ENCODE peak calls at places on chromosomes 16 and 17, in four cellular contexts. One of them, this sample, is unnamed.

GRCh38 chr17:82267575-82268379 is 5.7 kb downstream of the CSNK1D start:
- DNase-seq in transverse colon: peak
- DNase-seq in ovary: peak
- DNase-seq in breast epithelium: peak
- DNase-seq in this sample: peak

GRCh38 chr17:71528210-71528609 is 592.6 kb upstream of the SOX9 start:
- DNase-seq in ovary: no peak
- DNase-seq in breast epithelium: no peak
- DNase-seq in transverse colon: no peak
- DNase-seq in this sample: no peak

GRCh38 chr16:77069929-77070328 is 121.1 kb upstream of the MON1B start:
- DNase-seq in ovary: no peak
- DNase-seq in transverse colon: no peak
- DNase-seq in breast epithelium: no peak
- DNase-seq in this sample: no peak

GRCh38 chr17:15346196-15346595 is 4.8 kb upstream of the TEKT3 start:
- DNase-seq in breast epithelium: no peak
- DNase-seq in transverse colon: no peak
- DNase-seq in ovary: no peak
- DNase-seq in this sample: no peak

GRCh38 chr16:23148513-23149266 is 562 bp downstream of the USP31 start:
- DNase-seq in transverse colon: peak
- DNase-seq in breast epithelium: peak
- DNase-seq in ovary: peak
- DNase-seq in this sample: peak

GRCh38 chr16:8874388-8874787 is 5.6 kb upstream of the CARHSP1 start:
- DNase-seq in transverse colon: no peak
- DNase-seq in ovary: no peak
- DNase-seq in breast epithelium: no peak
- DNase-seq in this sample: no peak

GRCh38 chr16:56246051-56246817 is 54.9 kb downstream of the GNAO1 start:
- DNase-seq in transverse colon: no peak
- DNase-seq in ovary: no peak
- DNase-seq in breast epithelium: peak
- DNase-seq in this sample: no peak

GRCh38 chr17:45070809-45071208 is 9.7 kb downstream of the NMT1 start:
- DNase-seq in transverse colon: no peak
- DNase-seq in ovary: no peak
- DNase-seq in breast epithelium: no peak
- DNase-seq in this sample: no peak

GRCh38 chr17:74883241-74883750 is 10.1 kb downstream of the FADS6 start:
- DNase-seq in breast epithelium: no peak
- DNase-seq in ovary: no peak
- DNase-seq in transverse colon: no peak
- DNase-seq in this sample: no peak

GRCh38 chr17:46270032-46270431 is 24.9 kb upstream of the LRRC37A start:
- DNase-seq in transverse colon: no peak
- DNase-seq in breast epithelium: no peak
- DNase-seq in ovary: no peak
- DNase-seq in this sample: no peak

GRCh38 chr17:6914711-6915110 is 81.1 kb upstream of the ALOX12 start:
- DNase-seq in ovary: no peak
- DNase-seq in breast epithelium: no peak
- DNase-seq in transverse colon: no peak
- DNase-seq in this sample: no peak

GRCh38 chr16:66427036-66427446 is at the start of gene BEAN1:
- DNase-seq in breast epithelium: no peak
- DNase-seq in transverse colon: no peak
- DNase-seq in ovary: no peak
- DNase-seq in this sample: peak

GRCh38 chr16:50964491-50964890 is 186.6 kb downstream of the SALL1 start:
- DNase-seq in breast epithelium: no peak
- DNase-seq in ovary: no peak
- DNase-seq in transverse colon: no peak
- DNase-seq in this sample: no peak

GRCh38 chr17:82603981-82604448 is 44.2 kb downstream of the WDR45B start:
- DNase-seq in ovary: no peak
- DNase-seq in breast epithelium: no peak
- DNase-seq in transverse colon: peak
- DNase-seq in this sample: peak

GRCh38 chr17:49676276-49676868 is 1.5 kb downstream of the SPOP start:
- DNase-seq in transverse colon: peak
- DNase-seq in ovary: no peak
- DNase-seq in breast epithelium: no peak
- DNase-seq in this sample: no peak

GRCh38 chr16:67413978-67414891 is 2.0 kb downstream of the ZDHHC1 start:
- DNase-seq in ovary: no peak
- DNase-seq in breast epithelium: no peak
- DNase-seq in transverse colon: no peak
- DNase-seq in this sample: no peak

GRCh38 chr17:66548158-66548557 is 245.7 kb downstream of the PRKCA start:
- DNase-seq in ovary: no peak
- DNase-seq in breast epithelium: no peak
- DNase-seq in transverse colon: no peak
- DNase-seq in this sample: no peak

GRCh38 chr17:18184143-18185007 is 747 bp downstream of the ALKBH5 start:
- DNase-seq in ovary: peak
- DNase-seq in transverse colon: peak
- DNase-seq in breast epithelium: peak
- DNase-seq in this sample: peak

GRCh38 chr17:81261096-81261495 is 22.0 kb downstream of the NDUFAF8 start:
- DNase-seq in ovary: no peak
- DNase-seq in breast epithelium: no peak
- DNase-seq in transverse colon: no peak
- DNase-seq in this sample: no peak

GRCh38 chr17:59746849-59747445 is 39.5 kb downstream of the VMP1 start:
- DNase-seq in transverse colon: no peak
- DNase-seq in breast epithelium: no peak
- DNase-seq in ovary: no peak
- DNase-seq in this sample: no peak

GRCh38 chr17:55666810-55667209 is 55.9 kb downstream of the TMEM100 start:
- DNase-seq in transverse colon: no peak
- DNase-seq in breast epithelium: no peak
- DNase-seq in ovary: no peak
- DNase-seq in this sample: no peak

GRCh38 chr17:40343126-40344119 is 21.1 kb downstream of the GJD3 start:
- DNase-seq in transverse colon: peak
- DNase-seq in ovary: no peak
- DNase-seq in breast epithelium: no peak
- DNase-seq in this sample: no peak

GRCh38 chr17:83177611-83178532 is 98.5 kb downstream of the METRNL start:
- DNase-seq in ovary: no peak
- DNase-seq in breast epithelium: peak
- DNase-seq in transverse colon: no peak
- DNase-seq in this sample: peak

GRCh38 chr17:28843810-28844137 is 1.2 kb upstream of the FAM222B start:
- DNase-seq in breast epithelium: no peak
- DNase-seq in transverse colon: no peak
- DNase-seq in ovary: no peak
- DNase-seq in this sample: peak

GRCh38 chr17:32732900-32733299 is 144.0 kb downstream of the MYO1D start:
- DNase-seq in breast epithelium: no peak
- DNase-seq in ovary: no peak
- DNase-seq in transverse colon: no peak
- DNase-seq in this sample: no peak

DNA sequence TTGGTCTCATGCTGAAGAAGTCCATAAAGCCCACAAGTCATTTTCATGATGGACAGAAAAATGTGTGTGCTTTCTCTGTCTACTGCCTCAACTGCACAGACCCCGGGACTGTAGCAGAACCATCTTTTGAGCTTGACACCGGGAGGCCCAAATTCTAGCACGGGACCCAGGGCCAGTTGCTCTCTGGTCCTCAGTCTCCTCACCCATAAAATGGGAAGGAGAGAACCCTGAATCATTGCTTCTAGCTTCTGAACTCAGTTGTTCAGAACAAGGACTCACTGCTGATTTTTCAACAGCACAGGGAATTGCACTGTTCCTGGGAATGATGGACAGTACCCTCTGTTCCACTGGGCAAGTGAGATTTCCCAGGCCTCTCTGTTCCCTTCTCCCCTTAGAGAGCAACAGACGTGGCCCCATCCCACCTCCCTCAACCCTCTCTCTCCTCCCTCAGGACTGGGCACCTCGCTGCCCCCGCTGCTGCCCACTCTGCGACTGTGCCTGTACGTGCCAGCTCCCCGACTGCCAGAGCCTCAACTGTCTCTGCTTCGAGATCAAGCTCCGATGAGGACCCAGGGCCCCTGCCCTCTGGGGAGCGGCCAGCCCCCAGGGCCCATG is 2.2 kb upstream of the ALDOA start:
- DNase-seq in ovary: no peak
- DNase-seq in transverse colon: no peak
- DNase-seq in breast epithelium: no peak
- DNase-seq in this sample: no peak
- H3K4me3 ChIP-seq in ovary: peak
- H3K4me3 ChIP-seq in transverse colon: peak
- H3K4me3 ChIP-seq in breast epithelium: peak
- H3K4me3 ChIP-seq in this sample: no peak

GRCh38 chr16:57797526-57798266 is 4.6 kb downstream of the KIFC3 start:
- DNase-seq in breast epithelium: peak
- DNase-seq in ovary: no peak
- DNase-seq in transverse colon: no peak
- DNase-seq in this sample: no peak
- H3K4me3 ChIP-seq in breast epithelium: no peak
- H3K4me3 ChIP-seq in ovary: no peak
- H3K4me3 ChIP-seq in transverse colon: no peak
- H3K4me3 ChIP-seq in this sample: no peak

GRCh38 chr17:76076765-76077581 is 2.0 kb upstream of the ZACN start:
- DNase-seq in breast epithelium: no peak
- DNase-seq in transverse colon: no peak
- DNase-seq in ovary: no peak
- DNase-seq in this sample: no peak

GRCh38 chr17:76072149-76072858 is at the start of gene SRP68:
- DNase-seq in breast epithelium: peak
- DNase-seq in transverse colon: peak
- DNase-seq in ovary: peak
- DNase-seq in this sample: peak

GRCh38 chr17:76076100-76076764 is 1.7 kb downstream of the GALR2 start:
- DNase-seq in breast epithelium: no peak
- DNase-seq in transverse colon: no peak
- DNase-seq in ovary: no peak
- DNase-seq in this sample: no peak

GRCh38 chr17:76075364-76076099 is 951 bp downstream of the GALR2 start:
- DNase-seq in ovary: no peak
- DNase-seq in breast epithelium: no peak
- DNase-seq in transverse colon: no peak
- DNase-seq in this sample: no peak

DNA sequence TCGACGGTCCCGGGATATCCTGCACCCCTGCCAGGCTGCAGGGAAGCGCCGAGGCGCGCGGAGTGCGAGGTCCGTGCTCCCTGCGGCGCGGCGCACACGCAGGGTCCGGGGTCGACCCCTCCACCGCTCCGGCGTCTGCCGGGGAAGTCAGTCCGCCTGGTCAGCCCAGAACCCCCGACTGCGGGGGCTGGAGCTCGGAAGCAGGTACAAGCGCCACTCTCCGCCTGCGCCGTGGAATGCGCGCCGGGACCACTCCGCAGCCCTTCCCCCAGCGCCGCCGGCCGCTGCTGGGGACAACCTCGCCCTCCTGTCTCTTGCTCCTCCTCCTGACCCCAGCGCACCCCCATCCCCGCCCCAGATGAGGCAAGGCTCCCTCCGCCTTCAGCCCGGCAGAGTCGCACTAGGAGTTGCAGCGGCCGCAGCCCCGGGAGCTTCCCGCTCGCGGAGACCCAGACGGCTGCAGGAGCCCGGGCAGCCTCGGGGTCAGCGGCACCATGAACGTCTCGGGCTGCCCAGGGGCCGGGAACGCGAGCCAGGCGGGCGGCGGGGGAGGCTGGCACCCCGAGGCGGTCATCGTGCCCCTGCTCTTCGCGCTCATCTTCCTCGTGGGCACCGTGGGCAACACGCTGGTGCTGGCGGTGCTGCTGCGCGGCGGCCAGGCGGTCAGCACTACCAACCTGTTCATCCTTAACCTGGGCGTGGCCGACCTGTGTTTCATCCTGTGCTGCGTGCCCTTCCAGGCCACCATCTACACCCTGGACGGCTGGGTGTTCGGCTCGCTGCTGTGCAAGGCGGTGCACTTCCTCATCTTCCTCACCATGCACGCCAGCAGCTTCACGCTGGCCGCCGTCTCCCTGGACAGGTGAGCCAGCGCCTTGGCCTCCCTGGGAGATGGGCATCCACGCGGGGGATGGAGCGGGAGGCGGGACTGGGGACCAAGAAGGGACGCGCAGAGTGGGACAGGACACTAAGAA is at the start of gene GALR2:
- DNase-seq in ovary: no peak
- DNase-seq in breast epithelium: no peak
- DNase-seq in transverse colon: no peak
- DNase-seq in this sample: no peak
- H3K4me3 ChIP-seq in ovary: no peak
- H3K4me3 ChIP-seq in breast epithelium: no peak
- H3K4me3 ChIP-seq in transverse colon: no peak
- H3K4me3 ChIP-seq in this sample: no peak

DNA sequence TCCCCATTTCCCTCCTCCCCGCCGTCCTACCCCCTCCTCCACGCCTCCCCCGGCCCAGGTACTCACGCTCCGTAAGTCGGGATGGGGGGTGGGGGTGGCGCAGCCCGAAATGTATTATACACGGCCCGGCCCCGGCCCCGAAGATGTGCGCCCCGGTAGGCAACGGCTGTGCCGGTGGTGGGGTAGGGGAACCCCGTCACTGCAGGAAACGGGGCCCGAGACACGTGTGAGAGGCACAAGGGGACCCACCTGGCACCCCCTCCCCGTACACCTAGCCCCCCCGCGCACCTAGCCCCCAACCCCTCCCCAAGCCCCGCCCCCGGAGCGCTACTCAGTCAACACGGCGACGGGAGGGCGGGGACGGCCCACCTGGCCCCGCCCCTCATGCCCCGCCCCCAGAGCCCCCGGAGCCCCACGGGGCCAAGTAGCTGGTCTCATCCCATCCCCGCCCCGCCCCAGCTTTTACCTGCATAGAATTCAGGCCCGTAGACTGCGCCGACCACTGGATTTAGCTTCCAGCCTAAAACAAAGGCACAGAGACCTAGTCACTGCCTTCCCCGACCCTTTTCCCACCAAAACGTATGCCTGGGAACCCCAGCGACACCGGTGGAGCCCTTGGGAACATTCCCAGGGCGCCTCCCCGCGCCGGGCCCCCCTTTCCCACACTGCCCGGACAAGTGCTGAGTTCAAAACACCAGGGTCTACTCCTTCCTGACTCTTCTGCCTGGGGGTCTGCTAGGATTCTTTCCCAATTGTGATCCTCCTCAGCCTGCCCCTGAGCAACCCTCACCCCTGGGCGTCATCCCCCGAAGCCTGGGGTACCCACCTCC is 22.8 kb downstream of the ENGASE start:
- DNase-seq in breast epithelium: no peak
- DNase-seq in transverse colon: no peak
- DNase-seq in ovary: no peak
- DNase-seq in this sample: no peak
- H3K4me3 ChIP-seq in breast epithelium: no peak
- H3K4me3 ChIP-seq in transverse colon: no peak
- H3K4me3 ChIP-seq in ovary: no peak
- H3K4me3 ChIP-seq in this sample: no peak

GRCh38 chr17:22703786-22704441 is 1011.6 kb downstream of the KCNJ18 start:
- DNase-seq in ovary: no peak
- DNase-seq in breast epithelium: no peak
- DNase-seq in transverse colon: no peak
- DNase-seq in this sample: no peak
- H3K4me3 ChIP-seq in ovary: no peak
- H3K4me3 ChIP-seq in breast epithelium: no peak
- H3K4me3 ChIP-seq in transverse colon: no peak
- H3K4me3 ChIP-seq in this sample: no peak

This sample was measured in lower leg skin.